ENCODE peak calls at places on chromosome 2, in eight cellular contexts. One of them, this sample, is unnamed.

GRCh38 chr2:207930747-207931146 is 94.6 kb downstream of the PLEKHM3 start:
- DNase-seq in NCI-H748 treated with DMSO at 0.1 percent for 48 hours: peak
- DNase-seq in activated T-cell treated with anti-CD3 and anti-CD28 coated beads for 1 hour: no peak
- DNase-seq in WTC11: no peak
- DNase-seq in hepatocyte: peak
- DNase-seq in activated T-helper 1 cell treated with Interleukin-2 at 50 U/mL for 16 hours: no peak
- DNase-seq in progenitor cell of endocrine pancreas: no peak
- DNase-seq in activated effector memory CD4-positive, alpha-beta T cell treated with Interleukin-2 at 50 U/mL for 16 hours: no peak
- DNase-seq in this sample: peak

GRCh38 chr2:126368778-126369177 is 287.2 kb upstream of the GYPC start:
- DNase-seq in activated T-helper 1 cell treated with Interleukin-2 at 50 U/mL for 16 hours: no peak
- DNase-seq in hepatocyte: no peak
- DNase-seq in WTC11: no peak
- DNase-seq in progenitor cell of endocrine pancreas: no peak
- DNase-seq in NCI-H748 treated with DMSO at 0.1 percent for 48 hours: no peak
- DNase-seq in activated T-cell treated with anti-CD3 and anti-CD28 coated beads for 1 hour: no peak
- DNase-seq in activated effector memory CD4-positive, alpha-beta T cell treated with Interleukin-2 at 50 U/mL for 16 hours: no peak
- DNase-seq in this sample: no peak

GRCh38 chr2:47058061-47058931 is 96.8 kb downstream of the STPG4 start:
- DNase-seq in activated effector memory CD4-positive, alpha-beta T cell treated with Interleukin-2 at 50 U/mL for 16 hours: no peak
- DNase-seq in hepatocyte: peak
- DNase-seq in NCI-H748 treated with DMSO at 0.1 percent for 48 hours: no peak
- DNase-seq in activated T-cell treated with anti-CD3 and anti-CD28 coated beads for 1 hour: no peak
- DNase-seq in activated T-helper 1 cell treated with Interleukin-2 at 50 U/mL for 16 hours: no peak
- DNase-seq in WTC11: no peak
- DNase-seq in progenitor cell of endocrine pancreas: no peak
- DNase-seq in this sample: no peak

GRCh38 chr2:241817126-241817820 is 8.3 kb downstream of the NEU4 start:
- DNase-seq in WTC11: no peak
- DNase-seq in activated T-helper 1 cell treated with Interleukin-2 at 50 U/mL for 16 hours: no peak
- DNase-seq in activated effector memory CD4-positive, alpha-beta T cell treated with Interleukin-2 at 50 U/mL for 16 hours: no peak
- DNase-seq in progenitor cell of endocrine pancreas: no peak
- DNase-seq in activated T-cell treated with anti-CD3 and anti-CD28 coated beads for 1 hour: no peak
- DNase-seq in NCI-H748 treated with DMSO at 0.1 percent for 48 hours: no peak
- DNase-seq in hepatocyte: no peak
- DNase-seq in this sample: no peak

GRCh38 chr2:151560289-151560688 is 150.6 kb downstream of the RIF1 start:
- DNase-seq in activated T-helper 1 cell treated with Interleukin-2 at 50 U/mL for 16 hours: no peak
- DNase-seq in activated T-cell treated with anti-CD3 and anti-CD28 coated beads for 1 hour: no peak
- DNase-seq in WTC11: no peak
- DNase-seq in NCI-H748 treated with DMSO at 0.1 percent for 48 hours: no peak
- DNase-seq in activated effector memory CD4-positive, alpha-beta T cell treated with Interleukin-2 at 50 U/mL for 16 hours: no peak
- DNase-seq in hepatocyte: peak
- DNase-seq in progenitor cell of endocrine pancreas: no peak
- DNase-seq in this sample: peak

GRCh38 chr2:69762513-69763494 is 20.9 kb downstream of the ANXA4 start:
- DNase-seq in activated effector memory CD4-positive, alpha-beta T cell treated with Interleukin-2 at 50 U/mL for 16 hours: no peak
- DNase-seq in progenitor cell of endocrine pancreas: no peak
- DNase-seq in NCI-H748 treated with DMSO at 0.1 percent for 48 hours: no peak
- DNase-seq in hepatocyte: peak
- DNase-seq in WTC11: no peak
- DNase-seq in activated T-cell treated with anti-CD3 and anti-CD28 coated beads for 1 hour: no peak
- DNase-seq in activated T-helper 1 cell treated with Interleukin-2 at 50 U/mL for 16 hours: no peak
- DNase-seq in this sample: no peak

GRCh38 chr2:27887122-27887521 is 3.1 kb downstream of the RBKS start:
- DNase-seq in activated T-cell treated with anti-CD3 and anti-CD28 coated beads for 1 hour: no peak
- DNase-seq in progenitor cell of endocrine pancreas: no peak
- DNase-seq in activated T-helper 1 cell treated with Interleukin-2 at 50 U/mL for 16 hours: no peak
- DNase-seq in hepatocyte: no peak
- DNase-seq in NCI-H748 treated with DMSO at 0.1 percent for 48 hours: no peak
- DNase-seq in WTC11: no peak
- DNase-seq in activated effector memory CD4-positive, alpha-beta T cell treated with Interleukin-2 at 50 U/mL for 16 hours: no peak
- DNase-seq in this sample: no peak

GRCh38 chr2:43078781-43079755 is 147.3 kb downstream of the ZFP36L2 start:
- DNase-seq in NCI-H748 treated with DMSO at 0.1 percent for 48 hours: no peak
- DNase-seq in activated T-cell treated with anti-CD3 and anti-CD28 coated beads for 1 hour: no peak
- DNase-seq in activated effector memory CD4-positive, alpha-beta T cell treated with Interleukin-2 at 50 U/mL for 16 hours: no peak
- DNase-seq in WTC11: no peak
- DNase-seq in hepatocyte: no peak
- DNase-seq in activated T-helper 1 cell treated with Interleukin-2 at 50 U/mL for 16 hours: no peak
- DNase-seq in progenitor cell of endocrine pancreas: no peak
- DNase-seq in this sample: no peak

GRCh38 chr2:182064024-182064880 is 78.6 kb downstream of the PPP1R1C start:
- DNase-seq in hepatocyte: no peak
- DNase-seq in activated effector memory CD4-positive, alpha-beta T cell treated with Interleukin-2 at 50 U/mL for 16 hours: no peak
- DNase-seq in activated T-helper 1 cell treated with Interleukin-2 at 50 U/mL for 16 hours: no peak
- DNase-seq in NCI-H748 treated with DMSO at 0.1 percent for 48 hours: no peak
- DNase-seq in activated T-cell treated with anti-CD3 and anti-CD28 coated beads for 1 hour: no peak
- DNase-seq in progenitor cell of endocrine pancreas: no peak
- DNase-seq in WTC11: no peak
- DNase-seq in this sample: peak

This sample was measured in NCI-H2227 treated with DMSO at 0.1 percent for 48 hours.